ENCODE peak calls at places on chromosomes 4 and X, in nine cellular contexts. One of them, this sample, is unnamed.

GRCh38 chrX:15334561-15334960 is 762 bp downstream of the PIGA start:
- DNase-seq in left cardiac atrium: no peak
- DNase-seq in left lung: no peak
- DNase-seq in endothelial cell: no peak
- DNase-seq in stimulated activated naive B cell treated with anti-CD40 and anti-IgM and Interleukin-4, amounts not matched to agents 10 μg/mL and 1 μg/mL and 100 μg/mL, for 72 hours: no peak
- DNase-seq in A172: peak
- DNase-seq in posterior vena cava: no peak
- DNase-seq in mesothelial cell of epicardium: no peak
- DNase-seq in T-helper 1 cell: no peak
- DNase-seq in this sample: no peak

GRCh38 chr4:112645541-112646329 is 8.8 kb downstream of the LARP7 start:
- DNase-seq in left cardiac atrium: no peak
- DNase-seq in left lung: no peak
- DNase-seq in endothelial cell: no peak
- DNase-seq in stimulated activated naive B cell treated with anti-CD40 and anti-IgM and Interleukin-4, amounts not matched to agents 10 μg/mL and 1 μg/mL and 100 μg/mL, for 72 hours: no peak
- DNase-seq in A172: no peak
- DNase-seq in posterior vena cava: no peak
- DNase-seq in mesothelial cell of epicardium: no peak
- DNase-seq in T-helper 1 cell: no peak
- DNase-seq in this sample: no peak

GRCh38 chr4:92104506-92104905 is 199.3 kb upstream of the GRID2 start:
- DNase-seq in left cardiac atrium: no peak
- DNase-seq in left lung: no peak
- DNase-seq in endothelial cell: no peak
- DNase-seq in stimulated activated naive B cell treated with anti-CD40 and anti-IgM and Interleukin-4, amounts not matched to agents 10 μg/mL and 1 μg/mL and 100 μg/mL, for 72 hours: no peak
- DNase-seq in A172: no peak
- DNase-seq in posterior vena cava: no peak
- DNase-seq in mesothelial cell of epicardium: no peak
- DNase-seq in T-helper 1 cell: no peak
- DNase-seq in this sample: no peak

GRCh38 chr4:96742332-96743014 is 902.6 kb downstream of the PDHA2 start:
- DNase-seq in left cardiac atrium: no peak
- DNase-seq in left lung: peak
- DNase-seq in endothelial cell: no peak
- DNase-seq in stimulated activated naive B cell treated with anti-CD40 and anti-IgM and Interleukin-4, amounts not matched to agents 10 μg/mL and 1 μg/mL and 100 μg/mL, for 72 hours: no peak
- DNase-seq in A172: no peak
- DNase-seq in posterior vena cava: no peak
- DNase-seq in mesothelial cell of epicardium: no peak
- DNase-seq in T-helper 1 cell: no peak
- DNase-seq in this sample: no peak

GRCh38 chr4:106303548-106303947 is 12.5 kb downstream of the TBCK start:
- DNase-seq in left cardiac atrium: no peak
- DNase-seq in left lung: no peak
- DNase-seq in endothelial cell: no peak
- DNase-seq in stimulated activated naive B cell treated with anti-CD40 and anti-IgM and Interleukin-4, amounts not matched to agents 10 μg/mL and 1 μg/mL and 100 μg/mL, for 72 hours: no peak
- DNase-seq in A172: no peak
- DNase-seq in posterior vena cava: no peak
- DNase-seq in mesothelial cell of epicardium: no peak
- DNase-seq in T-helper 1 cell: no peak
- DNase-seq in this sample: no peak

GRCh38 chr4:26032142-26032541 is 118.1 kb downstream of the SMIM20 start:
- DNase-seq in left cardiac atrium: no peak
- DNase-seq in left lung: no peak
- DNase-seq in endothelial cell: no peak
- DNase-seq in stimulated activated naive B cell treated with anti-CD40 and anti-IgM and Interleukin-4, amounts not matched to agents 10 μg/mL and 1 μg/mL and 100 μg/mL, for 72 hours: no peak
- DNase-seq in A172: peak
- DNase-seq in posterior vena cava: no peak
- DNase-seq in mesothelial cell of epicardium: no peak
- DNase-seq in T-helper 1 cell: no peak
- DNase-seq in this sample: no peak

GRCh38 chr4:136009258-136009832 is 1522.9 kb downstream of the PCDH18 start:
- DNase-seq in left cardiac atrium: no peak
- DNase-seq in left lung: no peak
- DNase-seq in endothelial cell: no peak
- DNase-seq in stimulated activated naive B cell treated with anti-CD40 and anti-IgM and Interleukin-4, amounts not matched to agents 10 μg/mL and 1 μg/mL and 100 μg/mL, for 72 hours: no peak
- DNase-seq in A172: no peak
- DNase-seq in posterior vena cava: no peak
- DNase-seq in mesothelial cell of epicardium: no peak
- DNase-seq in T-helper 1 cell: no peak
- DNase-seq in this sample: no peak

GRCh38 chrX:88284844-88285243 is 462.2 kb upstream of the CPXCR1 start:
- DNase-seq in left cardiac atrium: no peak
- DNase-seq in left lung: no peak
- DNase-seq in endothelial cell: no peak
- DNase-seq in stimulated activated naive B cell treated with anti-CD40 and anti-IgM and Interleukin-4, amounts not matched to agents 10 μg/mL and 1 μg/mL and 100 μg/mL, for 72 hours: no peak
- DNase-seq in A172: no peak
- DNase-seq in posterior vena cava: no peak
- DNase-seq in mesothelial cell of epicardium: no peak
- DNase-seq in T-helper 1 cell: no peak
- DNase-seq in this sample: no peak

GRCh38 chr4:180058731-180059215 is 2184.4 kb upstream of the TENM3 start:
- DNase-seq in left cardiac atrium: no peak
- DNase-seq in left lung: no peak
- DNase-seq in endothelial cell: peak
- DNase-seq in stimulated activated naive B cell treated with anti-CD40 and anti-IgM and Interleukin-4, amounts not matched to agents 10 μg/mL and 1 μg/mL and 100 μg/mL, for 72 hours: peak
- DNase-seq in A172: peak
- DNase-seq in posterior vena cava: peak
- DNase-seq in mesothelial cell of epicardium: peak
- DNase-seq in T-helper 1 cell: no peak
- DNase-seq in this sample: no peak

GRCh38 chrX:27890611-27891010 is 82.8 kb downstream of the MAGEB10 start:
- DNase-seq in left cardiac atrium: no peak
- DNase-seq in left lung: no peak
- DNase-seq in endothelial cell: no peak
- DNase-seq in stimulated activated naive B cell treated with anti-CD40 and anti-IgM and Interleukin-4, amounts not matched to agents 10 μg/mL and 1 μg/mL and 100 μg/mL, for 72 hours: no peak
- DNase-seq in A172: peak
- DNase-seq in posterior vena cava: no peak
- DNase-seq in mesothelial cell of epicardium: no peak
- DNase-seq in T-helper 1 cell: no peak
- DNase-seq in this sample: peak

GRCh38 chr4:140595065-140595464 is 26.3 kb upstream of the UCP1 start:
- DNase-seq in left cardiac atrium: no peak
- DNase-seq in left lung: no peak
- DNase-seq in endothelial cell: no peak
- DNase-seq in stimulated activated naive B cell treated with anti-CD40 and anti-IgM and Interleukin-4, amounts not matched to agents 10 μg/mL and 1 μg/mL and 100 μg/mL, for 72 hours: no peak
- DNase-seq in A172: no peak
- DNase-seq in posterior vena cava: no peak
- DNase-seq in mesothelial cell of epicardium: no peak
- DNase-seq in T-helper 1 cell: no peak
- DNase-seq in this sample: no peak

GRCh38 chr4:8292388-8293107 is 23.0 kb downstream of the HTRA3 start:
- DNase-seq in left cardiac atrium: no peak
- DNase-seq in left lung: peak
- DNase-seq in endothelial cell: no peak
- DNase-seq in stimulated activated naive B cell treated with anti-CD40 and anti-IgM and Interleukin-4, amounts not matched to agents 10 μg/mL and 1 μg/mL and 100 μg/mL, for 72 hours: no peak
- DNase-seq in A172: no peak
- DNase-seq in posterior vena cava: peak
- DNase-seq in mesothelial cell of epicardium: no peak
- DNase-seq in T-helper 1 cell: peak
- DNase-seq in this sample: no peak

GRCh38 chr4:107823870-107824366 is 814 bp upstream of the SGMS2 start:
- DNase-seq in left cardiac atrium: no peak
- DNase-seq in left lung: no peak
- DNase-seq in endothelial cell: no peak
- DNase-seq in stimulated activated naive B cell treated with anti-CD40 and anti-IgM and Interleukin-4, amounts not matched to agents 10 μg/mL and 1 μg/mL and 100 μg/mL, for 72 hours: no peak
- DNase-seq in A172: peak
- DNase-seq in posterior vena cava: no peak
- DNase-seq in mesothelial cell of epicardium: no peak
- DNase-seq in T-helper 1 cell: no peak
- DNase-seq in this sample: no peak

GRCh38 chrX:149495573-149496071 is 9.5 kb downstream of the IDS start:
- DNase-seq in left cardiac atrium: no peak
- DNase-seq in left lung: no peak
- DNase-seq in endothelial cell: no peak
- DNase-seq in stimulated activated naive B cell treated with anti-CD40 and anti-IgM and Interleukin-4, amounts not matched to agents 10 μg/mL and 1 μg/mL and 100 μg/mL, for 72 hours: no peak
- DNase-seq in A172: peak
- DNase-seq in posterior vena cava: no peak
- DNase-seq in mesothelial cell of epicardium: no peak
- DNase-seq in T-helper 1 cell: no peak
- DNase-seq in this sample: peak

GRCh38 chr4:183449193-183449888 is 4.9 kb downstream of the CDKN2AIP start:
- DNase-seq in left cardiac atrium: no peak
- DNase-seq in left lung: no peak
- DNase-seq in endothelial cell: no peak
- DNase-seq in stimulated activated naive B cell treated with anti-CD40 and anti-IgM and Interleukin-4, amounts not matched to agents 10 μg/mL and 1 μg/mL and 100 μg/mL, for 72 hours: no peak
- DNase-seq in A172: no peak
- DNase-seq in posterior vena cava: no peak
- DNase-seq in mesothelial cell of epicardium: no peak
- DNase-seq in T-helper 1 cell: no peak
- DNase-seq in this sample: no peak

GRCh38 chrX:9515973-9516538 is 51.2 kb downstream of the TBL1X start:
- DNase-seq in left cardiac atrium: no peak
- DNase-seq in left lung: no peak
- DNase-seq in endothelial cell: no peak
- DNase-seq in stimulated activated naive B cell treated with anti-CD40 and anti-IgM and Interleukin-4, amounts not matched to agents 10 μg/mL and 1 μg/mL and 100 μg/mL, for 72 hours: no peak
- DNase-seq in A172: no peak
- DNase-seq in posterior vena cava: no peak
- DNase-seq in mesothelial cell of epicardium: no peak
- DNase-seq in T-helper 1 cell: no peak
- DNase-seq in this sample: no peak

GRCh38 chr4:53563824-53564223 is 27.5 kb downstream of the LNX1 start:
- DNase-seq in left cardiac atrium: no peak
- DNase-seq in left lung: no peak
- DNase-seq in endothelial cell: no peak
- DNase-seq in stimulated activated naive B cell treated with anti-CD40 and anti-IgM and Interleukin-4, amounts not matched to agents 10 μg/mL and 1 μg/mL and 100 μg/mL, for 72 hours: no peak
- DNase-seq in A172: peak
- DNase-seq in posterior vena cava: no peak
- DNase-seq in mesothelial cell of epicardium: no peak
- DNase-seq in T-helper 1 cell: no peak
- DNase-seq in this sample: no peak

GRCh38 chr4:105140684-105141490 is 5.8 kb upstream of the TET2 start:
- DNase-seq in left cardiac atrium: no peak
- DNase-seq in left lung: no peak
- DNase-seq in endothelial cell: peak
- DNase-seq in stimulated activated naive B cell treated with anti-CD40 and anti-IgM and Interleukin-4, amounts not matched to agents 10 μg/mL and 1 μg/mL and 100 μg/mL, for 72 hours: no peak
- DNase-seq in A172: no peak
- DNase-seq in posterior vena cava: no peak
- DNase-seq in mesothelial cell of epicardium: no peak
- DNase-seq in T-helper 1 cell: no peak
- DNase-seq in this sample: no peak

GRCh38 chr4:36288727-36289126 is 7.3 kb downstream of the DTHD1 start:
- DNase-seq in left cardiac atrium: no peak
- DNase-seq in left lung: no peak
- DNase-seq in endothelial cell: no peak
- DNase-seq in stimulated activated naive B cell treated with anti-CD40 and anti-IgM and Interleukin-4, amounts not matched to agents 10 μg/mL and 1 μg/mL and 100 μg/mL, for 72 hours: no peak
- DNase-seq in A172: peak
- DNase-seq in posterior vena cava: no peak
- DNase-seq in mesothelial cell of epicardium: no peak
- DNase-seq in T-helper 1 cell: no peak
- DNase-seq in this sample: no peak

This sample was measured in COLO829.